ENCODE peak calls at places on chromosomes 2 and 18, in four cellular contexts. U is lower lobe of right lung, O is tibial nerve, H is A549. L is an unnamed sample. For H3K4me1, the result is how much of the 10 kb centered on the place peaks cover.

GRCh38 chr2:158022888-158023287 is 78.8 kb upstream of the UPP2 start:
- DNase-seq in H (no peak), U (no peak), O (no peak), L (no peak)

GRCh38 chr2:216546646-216547403 is 48.2 kb downstream of the RPL37A start:
- DNase-seq in H (no peak), U (no peak), O (no peak), L (peak)

GRCh38 chr18:62625019-62625418 is 90.3 kb upstream of the PHLPP1 start:
- DNase-seq in O (no peak), H (no peak), U (no peak), L (no peak)

GRCh38 chr2:182933629-182934028 is 67.2 kb upstream of the FRZB start:
- DNase-seq in H (no peak), U (no peak), O (no peak), L (no peak)

GRCh38 chr2:23367760-23368159 is 17.2 kb upstream of the KLHL29 start:
- DNase-seq in U (no peak), O (no peak), H (no peak), L (no peak)

GRCh38 chr2:230935132-230935435 is 10.0 kb upstream of the GPR55 start:
- DNase-seq in U (no peak), H (no peak), O (no peak), L (no peak)

GRCh38 chr2:171161425-171162289 is 964 bp upstream of the TLK1 start:
- DNase-seq in H (no peak), U (no peak), O (no peak), L (no peak)

GRCh38 chr2:15560404-15560987 is 638 bp downstream of the NBAS start:
- DNase-seq in H (peak), O (no peak), U (no peak), L (no peak)

GRCh38 chr2:44348385-44348784 is 12.9 kb downstream of the PREPL start:
- DNase-seq in O (no peak), U (no peak), H (no peak), L (no peak)

GRCh38 chr2:199875400-199875799 is 24.4 kb upstream of the FTCDNL1 start:
- DNase-seq in O (no peak), U (no peak), H (no peak), L (no peak)

GRCh38 chr18:50696436-50696835 is 123.4 kb downstream of the MRO start:
- DNase-seq in O (no peak), H (no peak), U (no peak), L (no peak)

GRCh38 chr18:29644276-29644675 is 1398.3 kb downstream of the DSC3 start:
- DNase-seq in H (no peak), O (no peak), U (no peak), L (no peak)

GRCh38 chr2:118097657-118098056 is 9.4 kb downstream of the INSIG2 start:
- DNase-seq in U (no peak), H (no peak), O (no peak), L (no peak)

GRCh38 chr2:36329746-36330145 is 25.8 kb upstream of the CRIM1 start:
- DNase-seq in H (peak), O (no peak), U (no peak), L (no peak)

GRCh38 chr2:119545754-119546445 is 1.7 kb downstream of the CFAP221 start:
- DNase-seq in O (no peak), U (no peak), H (no peak), L (no peak)

GRCh38 chr2:26483027-26483326 is 5.1 kb upstream of the OTOF start:
- DNase-seq in U (no peak), H (no peak), O (no peak), L (no peak)

GRCh38 chr2:240785424-240786335 is 34.3 kb downstream of the KIF1A start:
- DNase-seq in O (no peak), H (no peak), U (peak), L (peak)

GRCh38 chr2:33377048-33377447 is 99.4 kb upstream of the RASGRP3 start:
- DNase-seq in U (no peak), H (no peak), O (peak), L (peak)

GRCh38 chr18:9405977-9406376 is 69.3 kb upstream of the RALBP1 start:
- DNase-seq in O (no peak), U (no peak), H (no peak), L (no peak)

GRCh38 chr2:126244937-126245336 is 411.0 kb upstream of the GYPC start:
- DNase-seq in U (peak), O (peak), H (no peak), L (peak)

GRCh38 chr2:47422016-47422415 is 19.1 kb downstream of the MSH2 start:
- DNase-seq in U (no peak), O (no peak), H (no peak), L (no peak)

GRCh38 chr2:30421551-30422436 is 25.3 kb upstream of the LCLAT1 start:
- DNase-seq in U (no peak), O (no peak), H (no peak), L (no peak)

GRCh38 chr2:7027436-7027835 is 110.2 kb downstream of the RNF144A start:
- DNase-seq in H (no peak), O (no peak), U (no peak), L (no peak)

GRCh38 chr2:240509667-240510512 is 47.9 kb downstream of the ANKMY1 start:
- DNase-seq in O (no peak), U (no peak), H (no peak), L (no peak)

GRCh38 chr2:199744260-199744659 is 106.7 kb downstream of the FTCDNL1 start:
- DNase-seq in H (no peak), O (no peak), U (no peak), L (no peak)

GRCh38 chr2:225074919-225075681 is 32.8 kb upstream of the DOCK10 start:
- DNase-seq in U (no peak), O (no peak), H (no peak), L (no peak)

GRCh38 chr2:241007880-241008710 is 9.7 kb downstream of the SNED1 start:
- DNase-seq in U (peak), O (peak), H (no peak), L (no peak)

GRCh38 chr2:227164745-227165350 is 424 bp downstream of the COL4A3 start:
- DNase-seq in O (no peak), H (peak), U (no peak), L (peak)

GRCh38 chr2:158575051-158575635 is 118.4 kb downstream of the PKP4 start:
- DNase-seq in U (no peak), O (no peak), H (no peak), L (no peak)

GRCh38 chr18:340044-340443 is 72.2 kb upstream of the THOC1 start:
- DNase-seq in O (no peak), H (no peak), U (no peak), L (no peak)

GRCh38 chr2:216349366-216349765 is 22.9 kb downstream of the MARCHF4 start:
- DNase-seq in O (no peak), H (no peak), U (no peak), L (no peak)

GRCh38 chr18:60421356-60422118 is 49.0 kb upstream of the MC4R start:
- DNase-seq in H (no peak), U (no peak), O (no peak), L (no peak)

GRCh38 chr2:172735646-172736418 is at the start of gene RAPGEF4:
- DNase-seq in U (no peak), O (no peak), H (peak), L (no peak)

GRCh38 chr2:151638188-151638933 is 95.9 kb downstream of the NEB start:
- DNase-seq in H (no peak), O (no peak), U (no peak), L (no peak)

GRCh38 chr2:128329607-128330006 is 10.9 kb upstream of the HS6ST1 start:
- DNase-seq in U (no peak), O (no peak), H (no peak), L (no peak)

GRCh38 chr2:236536727-236537398 is 32.8 kb upstream of the ACKR3 start:
- DNase-seq in U (no peak), O (no peak), H (no peak), L (no peak)
- H3K27ac ChIP-seq in U (no peak), O (no peak), H (no peak), L (no peak)

GRCh38 chr2:213152888-213153287 is 1.5 kb upstream of the IKZF2 start:
- DNase-seq in U (no peak), H (no peak), O (no peak), L (no peak)
- H3K4me3 ChIP-seq in U (peak), H (no peak), O (peak), L (peak)

DNA sequence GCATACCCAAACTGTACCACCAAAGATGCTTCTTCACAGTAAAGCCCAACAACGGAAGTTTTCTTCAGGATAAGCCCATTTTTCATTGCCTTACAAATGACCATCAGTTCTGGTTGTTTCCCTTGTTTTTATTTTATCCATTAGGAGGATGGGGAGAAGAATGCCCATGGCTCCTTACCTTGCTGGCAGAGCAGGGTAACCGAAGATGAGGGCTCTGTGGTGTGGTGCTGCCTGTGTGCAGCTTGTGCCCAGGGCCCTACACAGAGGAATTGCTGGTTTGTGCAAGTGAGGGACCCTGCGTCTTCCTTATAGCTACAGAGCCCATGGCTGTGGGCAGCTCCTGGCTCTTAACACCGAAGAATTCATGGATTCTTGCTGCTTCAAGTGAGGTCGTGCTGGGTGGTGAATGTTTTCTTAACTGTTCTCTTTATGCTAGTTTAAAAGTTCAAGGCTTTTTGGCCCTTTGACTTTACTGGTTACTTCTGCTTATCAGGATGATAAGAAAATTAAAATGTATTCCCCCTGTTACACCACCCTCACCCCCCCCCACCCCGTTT is 110.6 kb downstream of the MAP4K4 start:
- DNase-seq in H (no peak), O (no peak), U (no peak), L (no peak)
- H3K4me1 ChIP-seq in H (half or more), O (under half), U (under half), L (half or more)

GRCh38 chr2:239114616-239115265 is 266.9 kb downstream of the TWIST2 start:
- DNase-seq in H (no peak), O (no peak), U (no peak), L (no peak)

GRCh38 chr2:239113592-239113991 is 265.7 kb downstream of the TWIST2 start:
- DNase-seq in H (no peak), U (no peak), O (no peak), L (no peak)

GRCh38 chr2:239114119-239114581 is 266.3 kb downstream of the TWIST2 start:
- DNase-seq in U (no peak), H (no peak), O (no peak), L (no peak)

GRCh38 chr2:239112127-239112774 is 264.4 kb downstream of the TWIST2 start:
- DNase-seq in U (no peak), O (no peak), H (no peak), L (peak)

GRCh38 chr2:239113164-239113563 is 265.3 kb downstream of the TWIST2 start:
- DNase-seq in O (no peak), H (no peak), U (no peak), L (no peak)
- H3K27ac ChIP-seq in O (peak), H (no peak), U (peak), L (peak)

GRCh38 chr2:204722207-204722606 is 176.9 kb downstream of the PARD3B start:
- DNase-seq in O (no peak), H (no peak), U (no peak), L (no peak)

GRCh38 chr2:204720874-204721273 is 175.6 kb downstream of the PARD3B start:
- DNase-seq in O (no peak), U (no peak), H (no peak), L (no peak)

GRCh38 chr2:204718607-204719006 is 173.3 kb downstream of the PARD3B start:
- DNase-seq in O (no peak), U (no peak), H (no peak), L (no peak)

GRCh38 chr2:204725693-204726092 is 180.4 kb downstream of the PARD3B start:
- DNase-seq in O (no peak), H (no peak), U (no peak), L (no peak)

DNA sequence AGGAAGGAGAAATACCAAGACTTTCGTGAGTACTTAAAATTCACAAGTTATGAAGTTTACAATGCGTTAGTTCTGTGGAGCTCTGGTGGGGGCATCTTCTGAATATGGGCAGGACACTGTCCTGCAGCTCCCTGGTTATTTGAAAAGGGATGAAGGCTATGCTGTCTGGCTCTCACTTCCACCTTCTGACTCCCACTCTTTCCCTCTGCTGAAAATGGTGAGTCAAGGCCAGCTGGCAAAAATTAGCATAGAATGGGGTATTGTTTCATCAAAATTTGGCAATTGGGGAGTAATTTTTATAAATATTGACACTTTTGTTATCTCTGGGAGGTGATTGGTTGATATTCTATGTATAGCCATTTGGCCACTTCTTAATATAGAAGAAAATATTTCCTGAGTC is 177.4 kb downstream of the PARD3B start:
- DNase-seq in U (no peak), O (no peak), H (no peak), L (no peak)
- H3K4me3 ChIP-seq in U (no peak), O (no peak), H (no peak), L (no peak)

GRCh38 chr2:190467575-190468083 is 59.5 kb downstream of the MFSD6 start:
- DNase-seq in H (no peak), O (no peak), U (no peak), L (no peak)

GRCh38 chr2:190469770-190470169 is 61.6 kb downstream of the MFSD6 start:
- DNase-seq in U (no peak), H (peak), O (no peak), L (peak)

GRCh38 chr2:190470256-190470826 is 62.2 kb downstream of the MFSD6 start:
- DNase-seq in O (no peak), U (no peak), H (no peak), L (no peak)

GRCh38 chr2:190466819-190467444 is 58.8 kb downstream of the MFSD6 start:
- DNase-seq in H (no peak), O (no peak), U (no peak), L (no peak)

GRCh38 chr2:190468814-190469569 is 60.8 kb downstream of the MFSD6 start:
- DNase-seq in H (peak), O (peak), U (no peak), L (peak)
- H3K4me1 ChIP-seq in H (under half), O (under half), U (under half), L (under half)

DNA sequence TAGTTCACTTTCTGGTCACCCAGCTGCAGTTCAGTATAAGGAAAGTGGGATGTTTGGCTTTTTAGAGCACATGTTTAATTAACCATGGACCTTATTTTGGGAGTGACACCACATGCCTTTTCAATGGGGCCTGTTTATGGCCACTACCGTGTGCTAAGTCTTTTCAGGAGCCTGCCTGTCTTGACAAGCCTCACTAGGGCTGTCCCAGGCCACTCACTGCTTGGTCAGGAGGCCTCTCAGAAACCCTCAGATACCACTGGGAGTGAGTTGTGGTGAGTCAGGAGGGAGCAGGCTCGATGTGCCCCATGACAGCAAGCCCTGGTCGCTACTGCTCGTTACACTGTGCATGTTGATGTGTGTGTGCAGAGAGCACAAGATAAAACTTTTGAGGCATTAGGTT is 123.0 kb downstream of the MAP4K4 start:
- DNase-seq in H (no peak), U (no peak), O (no peak), L (no peak)
- H3K27ac ChIP-seq in H (no peak), U (no peak), O (no peak), L (no peak)

GRCh38 chr2:210226186-210226585 is 939 bp upstream of the ACADL start:
- DNase-seq in U (no peak), O (no peak), H (no peak), L (no peak)

GRCh38 chr2:210227689-210228088 is 2.4 kb upstream of the ACADL start:
- DNase-seq in O (no peak), U (no peak), H (no peak), L (no peak)

GRCh38 chr2:210222607-210223006 is 2.6 kb downstream of the ACADL start:
- DNase-seq in O (no peak), H (no peak), U (no peak), L (no peak)

GRCh38 chr2:210224660-210225460 is at the start of gene ACADL:
- DNase-seq in H (peak), U (peak), O (peak), L (peak)

GRCh38 chr2:210225461-210225798 is 183 bp upstream of the ACADL start:
- DNase-seq in O (no peak), H (no peak), U (no peak), L (no peak)
- H3K4me3 ChIP-seq in O (peak), H (peak), U (peak), L (peak)

GRCh38 chr2:218998414-218999002 is 5.3 kb upstream of the CRYBA2 start:
- DNase-seq in O (no peak), H (no peak), U (no peak), L (no peak)
- H3K4me1 ChIP-seq in O (under half), H (under half), U (under half), L (under half)